ENCODE peak calls at places on chromosome 17, in nine cellular contexts. One of them, this sample, is unnamed.

GRCh38 chr17:48241131-48241591 is 133.6 kb downstream of the SNX11 start:
- DNase-seq in cardiac muscle cell: peak
- DNase-seq in effector memory CD4-positive, alpha-beta T cell: no peak
- DNase-seq in HFFc6: peak
- DNase-seq in HT1080: peak
- DNase-seq in stimulated activated CD4-positive, alpha-beta T cell treated with anti-CD3 and anti-CD28 coated beads, Interleukin-2, amount 100 ng/mL, for 48 hours: no peak
- DNase-seq in HCT116: peak
- DNase-seq in mucosa of gallbladder: peak
- DNase-seq in CD8-positive, alpha-beta T cell: peak
- DNase-seq in this sample: no peak

GRCh38 chr17:70808596-70808995 is 639.3 kb downstream of the KCNJ2 start:
- DNase-seq in cardiac muscle cell: no peak
- DNase-seq in HFFc6: no peak
- DNase-seq in CD8-positive, alpha-beta T cell: no peak
- DNase-seq in HCT116: peak
- DNase-seq in HT1080: peak
- DNase-seq in mucosa of gallbladder: no peak
- DNase-seq in effector memory CD4-positive, alpha-beta T cell: no peak
- DNase-seq in stimulated activated CD4-positive, alpha-beta T cell treated with anti-CD3 and anti-CD28 coated beads, Interleukin-2, amount 100 ng/mL, for 48 hours: no peak
- DNase-seq in this sample: no peak

GRCh38 chr17:7497228-7497627 is 13.1 kb downstream of the POLR2A start:
- DNase-seq in HCT116: no peak
- DNase-seq in stimulated activated CD4-positive, alpha-beta T cell treated with anti-CD3 and anti-CD28 coated beads, Interleukin-2, amount 100 ng/mL, for 48 hours: no peak
- DNase-seq in cardiac muscle cell: no peak
- DNase-seq in mucosa of gallbladder: no peak
- DNase-seq in HFFc6: no peak
- DNase-seq in CD8-positive, alpha-beta T cell: no peak
- DNase-seq in HT1080: no peak
- DNase-seq in effector memory CD4-positive, alpha-beta T cell: no peak
- DNase-seq in this sample: no peak

GRCh38 chr17:32558328-32558955 is 71.6 kb downstream of the CDK5R1 start:
- DNase-seq in stimulated activated CD4-positive, alpha-beta T cell treated with anti-CD3 and anti-CD28 coated beads, Interleukin-2, amount 100 ng/mL, for 48 hours: no peak
- DNase-seq in cardiac muscle cell: no peak
- DNase-seq in HT1080: no peak
- DNase-seq in HFFc6: no peak
- DNase-seq in effector memory CD4-positive, alpha-beta T cell: no peak
- DNase-seq in CD8-positive, alpha-beta T cell: no peak
- DNase-seq in HCT116: no peak
- DNase-seq in mucosa of gallbladder: no peak
- DNase-seq in this sample: no peak

GRCh38 chr17:65523411-65523810 is 38.0 kb downstream of the AXIN2 start:
- DNase-seq in effector memory CD4-positive, alpha-beta T cell: no peak
- DNase-seq in HT1080: peak
- DNase-seq in stimulated activated CD4-positive, alpha-beta T cell treated with anti-CD3 and anti-CD28 coated beads, Interleukin-2, amount 100 ng/mL, for 48 hours: no peak
- DNase-seq in mucosa of gallbladder: no peak
- DNase-seq in cardiac muscle cell: peak
- DNase-seq in CD8-positive, alpha-beta T cell: no peak
- DNase-seq in HFFc6: no peak
- DNase-seq in HCT116: no peak
- DNase-seq in this sample: no peak

GRCh38 chr17:82384730-82385429 is 13.3 kb downstream of the UTS2R start:
- DNase-seq in HT1080: peak
- DNase-seq in HCT116: no peak
- DNase-seq in stimulated activated CD4-positive, alpha-beta T cell treated with anti-CD3 and anti-CD28 coated beads, Interleukin-2, amount 100 ng/mL, for 48 hours: no peak
- DNase-seq in HFFc6: peak
- DNase-seq in effector memory CD4-positive, alpha-beta T cell: no peak
- DNase-seq in mucosa of gallbladder: peak
- DNase-seq in cardiac muscle cell: no peak
- DNase-seq in CD8-positive, alpha-beta T cell: no peak
- DNase-seq in this sample: no peak

GRCh38 chr17:78924481-78925151 is 571 bp downstream of the TIMP2 start:
- DNase-seq in cardiac muscle cell: peak
- DNase-seq in HCT116: no peak
- DNase-seq in CD8-positive, alpha-beta T cell: no peak
- DNase-seq in HT1080: no peak
- DNase-seq in effector memory CD4-positive, alpha-beta T cell: no peak
- DNase-seq in HFFc6: peak
- DNase-seq in stimulated activated CD4-positive, alpha-beta T cell treated with anti-CD3 and anti-CD28 coated beads, Interleukin-2, amount 100 ng/mL, for 48 hours: no peak
- DNase-seq in mucosa of gallbladder: no peak
- DNase-seq in this sample: no peak

GRCh38 chr17:69593351-69593715 is 178.8 kb downstream of the MAP2K6 start:
- DNase-seq in mucosa of gallbladder: no peak
- DNase-seq in HCT116: no peak
- DNase-seq in effector memory CD4-positive, alpha-beta T cell: no peak
- DNase-seq in stimulated activated CD4-positive, alpha-beta T cell treated with anti-CD3 and anti-CD28 coated beads, Interleukin-2, amount 100 ng/mL, for 48 hours: no peak
- DNase-seq in cardiac muscle cell: no peak
- DNase-seq in HT1080: no peak
- DNase-seq in HFFc6: peak
- DNase-seq in CD8-positive, alpha-beta T cell: no peak
- DNase-seq in this sample: no peak

GRCh38 chr17:30363715-30364202 is 15.0 kb upstream of the CPD start:
- DNase-seq in mucosa of gallbladder: peak
- DNase-seq in HT1080: peak
- DNase-seq in stimulated activated CD4-positive, alpha-beta T cell treated with anti-CD3 and anti-CD28 coated beads, Interleukin-2, amount 100 ng/mL, for 48 hours: peak
- DNase-seq in HFFc6: peak
- DNase-seq in HCT116: no peak
- DNase-seq in effector memory CD4-positive, alpha-beta T cell: peak
- DNase-seq in cardiac muscle cell: peak
- DNase-seq in CD8-positive, alpha-beta T cell: peak
- DNase-seq in this sample: no peak

GRCh38 chr17:14296511-14296910 is 4.4 kb upstream of the HS3ST3B1 start:
- DNase-seq in stimulated activated CD4-positive, alpha-beta T cell treated with anti-CD3 and anti-CD28 coated beads, Interleukin-2, amount 100 ng/mL, for 48 hours: no peak
- DNase-seq in CD8-positive, alpha-beta T cell: no peak
- DNase-seq in cardiac muscle cell: no peak
- DNase-seq in effector memory CD4-positive, alpha-beta T cell: no peak
- DNase-seq in mucosa of gallbladder: no peak
- DNase-seq in HFFc6: no peak
- DNase-seq in HCT116: no peak
- DNase-seq in HT1080: no peak
- DNase-seq in this sample: no peak

GRCh38 chr17:69326302-69327059 is 452 bp downstream of the ABCA5 start:
- DNase-seq in HCT116: no peak
- DNase-seq in cardiac muscle cell: peak
- DNase-seq in mucosa of gallbladder: no peak
- DNase-seq in HT1080: no peak
- DNase-seq in CD8-positive, alpha-beta T cell: no peak
- DNase-seq in stimulated activated CD4-positive, alpha-beta T cell treated with anti-CD3 and anti-CD28 coated beads, Interleukin-2, amount 100 ng/mL, for 48 hours: no peak
- DNase-seq in HFFc6: no peak
- DNase-seq in effector memory CD4-positive, alpha-beta T cell: no peak
- DNase-seq in this sample: no peak

GRCh38 chr17:65557349-65558310 is 3.8 kb downstream of the AXIN2 start:
- DNase-seq in effector memory CD4-positive, alpha-beta T cell: peak
- DNase-seq in mucosa of gallbladder: no peak
- DNase-seq in HT1080: peak
- DNase-seq in cardiac muscle cell: peak
- DNase-seq in HFFc6: peak
- DNase-seq in HCT116: peak
- DNase-seq in stimulated activated CD4-positive, alpha-beta T cell treated with anti-CD3 and anti-CD28 coated beads, Interleukin-2, amount 100 ng/mL, for 48 hours: no peak
- DNase-seq in CD8-positive, alpha-beta T cell: peak
- DNase-seq in this sample: no peak

GRCh38 chr17:80931421-80932265 is 60.0 kb upstream of the CHMP6 start:
- DNase-seq in HFFc6: peak
- DNase-seq in effector memory CD4-positive, alpha-beta T cell: no peak
- DNase-seq in CD8-positive, alpha-beta T cell: no peak
- DNase-seq in stimulated activated CD4-positive, alpha-beta T cell treated with anti-CD3 and anti-CD28 coated beads, Interleukin-2, amount 100 ng/mL, for 48 hours: no peak
- DNase-seq in HT1080: no peak
- DNase-seq in mucosa of gallbladder: no peak
- DNase-seq in cardiac muscle cell: peak
- DNase-seq in HCT116: peak
- DNase-seq in this sample: no peak

GRCh38 chr17:73068322-73069153 is 23.9 kb downstream of the SLC39A11 start:
- DNase-seq in HFFc6: peak
- DNase-seq in stimulated activated CD4-positive, alpha-beta T cell treated with anti-CD3 and anti-CD28 coated beads, Interleukin-2, amount 100 ng/mL, for 48 hours: no peak
- DNase-seq in CD8-positive, alpha-beta T cell: no peak
- DNase-seq in HCT116: no peak
- DNase-seq in mucosa of gallbladder: no peak
- DNase-seq in HT1080: peak
- DNase-seq in cardiac muscle cell: peak
- DNase-seq in effector memory CD4-positive, alpha-beta T cell: no peak
- DNase-seq in this sample: no peak

GRCh38 chr17:62565817-62566216 is 61.7 kb upstream of the MRC2 start:
- DNase-seq in CD8-positive, alpha-beta T cell: no peak
- DNase-seq in effector memory CD4-positive, alpha-beta T cell: no peak
- DNase-seq in stimulated activated CD4-positive, alpha-beta T cell treated with anti-CD3 and anti-CD28 coated beads, Interleukin-2, amount 100 ng/mL, for 48 hours: no peak
- DNase-seq in HFFc6: peak
- DNase-seq in mucosa of gallbladder: no peak
- DNase-seq in HCT116: no peak
- DNase-seq in HT1080: peak
- DNase-seq in cardiac muscle cell: peak
- DNase-seq in this sample: no peak

GRCh38 chr17:7932483-7932891 is 481 bp downstream of the CNTROB start:
- DNase-seq in HFFc6: no peak
- DNase-seq in CD8-positive, alpha-beta T cell: no peak
- DNase-seq in cardiac muscle cell: peak
- DNase-seq in effector memory CD4-positive, alpha-beta T cell: no peak
- DNase-seq in HCT116: no peak
- DNase-seq in stimulated activated CD4-positive, alpha-beta T cell treated with anti-CD3 and anti-CD28 coated beads, Interleukin-2, amount 100 ng/mL, for 48 hours: no peak
- DNase-seq in mucosa of gallbladder: peak
- DNase-seq in HT1080: peak
- DNase-seq in this sample: no peak

GRCh38 chr17:9598661-9599060 is 22.2 kb downstream of the CFAP52 start:
- DNase-seq in HCT116: no peak
- DNase-seq in CD8-positive, alpha-beta T cell: no peak
- DNase-seq in HT1080: no peak
- DNase-seq in cardiac muscle cell: no peak
- DNase-seq in mucosa of gallbladder: no peak
- DNase-seq in HFFc6: no peak
- DNase-seq in effector memory CD4-positive, alpha-beta T cell: no peak
- DNase-seq in stimulated activated CD4-positive, alpha-beta T cell treated with anti-CD3 and anti-CD28 coated beads, Interleukin-2, amount 100 ng/mL, for 48 hours: no peak
- DNase-seq in this sample: no peak

GRCh38 chr17:48718162-48718780 is 4.0 kb downstream of the PRAC1 start:
- DNase-seq in mucosa of gallbladder: no peak
- DNase-seq in cardiac muscle cell: no peak
- DNase-seq in CD8-positive, alpha-beta T cell: no peak
- DNase-seq in stimulated activated CD4-positive, alpha-beta T cell treated with anti-CD3 and anti-CD28 coated beads, Interleukin-2, amount 100 ng/mL, for 48 hours: no peak
- DNase-seq in HT1080: no peak
- DNase-seq in effector memory CD4-positive, alpha-beta T cell: no peak
- DNase-seq in HCT116: no peak
- DNase-seq in HFFc6: no peak
- DNase-seq in this sample: no peak

GRCh38 chr17:77132411-77133086 is 8.2 kb upstream of the SEC14L1 start:
- DNase-seq in cardiac muscle cell: no peak
- DNase-seq in effector memory CD4-positive, alpha-beta T cell: no peak
- DNase-seq in stimulated activated CD4-positive, alpha-beta T cell treated with anti-CD3 and anti-CD28 coated beads, Interleukin-2, amount 100 ng/mL, for 48 hours: no peak
- DNase-seq in mucosa of gallbladder: no peak
- DNase-seq in HT1080: no peak
- DNase-seq in HFFc6: no peak
- DNase-seq in HCT116: no peak
- DNase-seq in CD8-positive, alpha-beta T cell: no peak
- DNase-seq in this sample: no peak

GRCh38 chr17:35428229-35428628 is 4.1 kb downstream of the SLFN12 start:
- DNase-seq in HFFc6: no peak
- DNase-seq in cardiac muscle cell: no peak
- DNase-seq in stimulated activated CD4-positive, alpha-beta T cell treated with anti-CD3 and anti-CD28 coated beads, Interleukin-2, amount 100 ng/mL, for 48 hours: no peak
- DNase-seq in mucosa of gallbladder: no peak
- DNase-seq in HCT116: no peak
- DNase-seq in HT1080: no peak
- DNase-seq in CD8-positive, alpha-beta T cell: no peak
- DNase-seq in effector memory CD4-positive, alpha-beta T cell: no peak
- DNase-seq in this sample: no peak

GRCh38 chr17:38344127-38344745 is 480 bp upstream of the GPR179 start:
- DNase-seq in mucosa of gallbladder: no peak
- DNase-seq in HT1080: no peak
- DNase-seq in HFFc6: no peak
- DNase-seq in CD8-positive, alpha-beta T cell: no peak
- DNase-seq in cardiac muscle cell: no peak
- DNase-seq in stimulated activated CD4-positive, alpha-beta T cell treated with anti-CD3 and anti-CD28 coated beads, Interleukin-2, amount 100 ng/mL, for 48 hours: no peak
- DNase-seq in effector memory CD4-positive, alpha-beta T cell: no peak
- DNase-seq in HCT116: no peak
- DNase-seq in this sample: no peak

GRCh38 chr17:49817993-49818392 is 29.5 kb downstream of the KAT7 start:
- DNase-seq in HCT116: no peak
- DNase-seq in HFFc6: no peak
- DNase-seq in stimulated activated CD4-positive, alpha-beta T cell treated with anti-CD3 and anti-CD28 coated beads, Interleukin-2, amount 100 ng/mL, for 48 hours: no peak
- DNase-seq in mucosa of gallbladder: no peak
- DNase-seq in effector memory CD4-positive, alpha-beta T cell: peak
- DNase-seq in HT1080: no peak
- DNase-seq in CD8-positive, alpha-beta T cell: peak
- DNase-seq in cardiac muscle cell: no peak
- DNase-seq in this sample: no peak